ENCODE peak calls at places on chromosomes 4 and X, in five cellular contexts. I is choroid plexus epithelial cell, N is AG09309, A is body of pancreas, L is heart left ventricle. P is an unnamed sample.
A peak's percentile ranks its signal among the peaks of the same experiment; 100 is the strongest.

GRCh38 chrX:31036895-31037294 is 34.9 kb downstream of the FTHL17 start:
- DNase-seq in N (peak; percentile 11), L (peak; percentile 28), I (peak; percentile 68), A (peak; percentile 46), P (no peak)

GRCh38 chr4:87213425-87213824 is 7.0 kb downstream of the KLHL8 start:
- DNase-seq in L (no peak), N (no peak), I (peak; percentile 71), A (no peak), P (peak; percentile 63)

GRCh38 chr4:150224896-150225591 is 146.8 kb downstream of the DCLK2 start:
- DNase-seq in N (peak; percentile 95), A (no peak), L (no peak), I (peak; percentile 99), P (no peak)

GRCh38 chr4:7398104-7398423 is 36.7 kb downstream of the PSAPL1 start:
- DNase-seq in N (no peak), I (peak; percentile 60), A (peak; percentile 29), L (peak; percentile 53), P (peak; percentile 47)

GRCh38 chr4:105601406-105601805 is 49.0 kb downstream of the ARHGEF38 start:
- DNase-seq in I (no peak), N (no peak), A (no peak), L (no peak), P (no peak)

GRCh38 chr4:150145090-150145949 is 67.1 kb downstream of the DCLK2 start:
- DNase-seq in I (no peak), A (no peak), N (no peak), L (no peak), P (no peak)

GRCh38 chrX:13487731-13488505 is 81.5 kb upstream of the EGFL6 start:
- DNase-seq in I (peak; percentile 92), N (peak; percentile 87), L (peak; percentile 23), A (peak; percentile 45), P (peak; percentile 45)

GRCh38 chr4:174318829-174319764 is 35.4 kb downstream of the CEP44 start:
- DNase-seq in A (no peak), N (no peak), I (peak; percentile 66), L (no peak), P (no peak)

GRCh38 chr4:75502671-75503070 is 11.5 kb downstream of the RCHY1 start:
- DNase-seq in A (no peak), L (no peak), I (no peak), N (no peak), P (no peak)

GRCh38 chrX:137915466-137915865 is 349.5 kb downstream of the ZIC3 start:
- DNase-seq in L (no peak), A (no peak), N (no peak), I (no peak), P (no peak)

GRCh38 chr4:177109769-177110168 is 199.9 kb upstream of the NEIL3 start:
- DNase-seq in N (no peak), A (no peak), L (no peak), I (no peak), P (no peak)

GRCh38 chrX:3244203-3244743 is 102.2 kb downstream of the MXRA5 start:
- DNase-seq in A (no peak), N (peak; percentile 73), I (peak; percentile 80), L (no peak), P (peak; percentile 73)

GRCh38 chr4:39407584-39407885 is 805 bp downstream of the KLB start:
- DNase-seq in A (no peak), N (no peak), I (no peak), L (no peak), P (no peak)

GRCh38 chr4:173332963-173333657 is 1.0 kb downstream of the HMGB2 start:
- DNase-seq in A (no peak), I (peak; percentile 16), L (no peak), N (no peak), P (no peak)

GRCh38 chr4:82437285-82438005 is 7.1 kb downstream of the ENOPH1 start:
- DNase-seq in A (no peak), I (peak; percentile 57), N (no peak), L (no peak), P (no peak)

GRCh38 chr4:101792056-101792575 is 1.6 kb downstream of the BANK1 start:
- DNase-seq in A (no peak), I (peak; percentile 3), L (no peak), N (no peak), P (no peak)

GRCh38 chr4:160026720-160027119 is 923.8 kb downstream of the RAPGEF2 start:
- DNase-seq in A (no peak), I (peak; percentile 39), N (no peak), L (no peak), P (peak; percentile 31)

GRCh38 chr4:2335729-2336101 is 73.8 kb upstream of the MXD4 start:
- DNase-seq in I (no peak), N (no peak), A (no peak), L (no peak), P (no peak)

GRCh38 chr4:132227349-132228165 is 921.5 kb upstream of the PCDH10 start:
- DNase-seq in L (no peak), N (no peak), A (peak; percentile 57), I (peak; percentile 56), P (no peak)

GRCh38 chr4:154958621-154959358 is 177.7 kb downstream of the RBM46 start:
- DNase-seq in I (peak; percentile 14), L (peak; percentile 61), N (no peak), A (peak; percentile 53), P (no peak)

GRCh38 chrX:45710081-45710801 is 509.6 kb upstream of the DIPK2B start:
- DNase-seq in A (no peak), I (peak; percentile 78), L (no peak), N (peak; percentile 93), P (no peak)

GRCh38 chrX:135328421-135329005 is 19.2 kb downstream of the ETDC start:
- DNase-seq in L (no peak), I (peak; percentile 15), N (no peak), A (no peak), P (no peak)

GRCh38 chrX:16577483-16578029 is 72.4 kb upstream of the S100G start:
- DNase-seq in A (no peak), N (no peak), I (no peak), L (no peak), P (no peak)

GRCh38 chr4:82706349-82707000 is 92.1 kb downstream of the SCD5 start:
- DNase-seq in L (no peak), N (no peak), A (peak; percentile 53), I (no peak), P (no peak)

GRCh38 chr4:109232666-109233065 is 69.8 kb downstream of the COL25A1 start:
- DNase-seq in L (no peak), A (no peak), N (no peak), I (peak; percentile 36), P (no peak)

GRCh38 chr4:14259926-14260325 is 632.4 kb upstream of the BOD1L1 start:
- DNase-seq in L (no peak), A (no peak), N (peak; percentile 10), I (no peak), P (no peak)

GRCh38 chr4:170805352-170805751 is 715.6 kb upstream of the AADAT start:
- DNase-seq in N (no peak), I (no peak), L (no peak), A (no peak), P (no peak)

GRCh38 chr4:101835121-101835904 is 44.8 kb downstream of the BANK1 start:
- DNase-seq in I (peak; percentile 81), N (peak; percentile 28), A (peak; percentile 20), L (no peak), P (peak; percentile 14)

GRCh38 chr4:84966382-84967291 is at the start of gene WDFY3:
- DNase-seq in N (peak; percentile 69), L (peak; percentile 88), I (peak; percentile 94), A (peak; percentile 78), P (peak; percentile 74)

GRCh38 chr4:159829184-159829583 is 726.3 kb downstream of the RAPGEF2 start:
- DNase-seq in I (no peak), L (no peak), A (no peak), N (no peak), P (no peak)

GRCh38 chr4:139453371-139454110 is 380 bp upstream of the RAB33B start:
- DNase-seq in N (peak; percentile 89), L (peak; percentile 98), A (peak; percentile 98), I (peak; percentile 99), P (peak; percentile 89)
- TF ChIP-seq CTCF in N (no peak), L (no peak), A (peak; percentile 24), I (peak; percentile 14), P (no peak)

GRCh38 chr4:825969-826330 is at the start of gene CPLX1:
- DNase-seq in N (no peak), L (no peak), I (no peak), A (peak; percentile 16), P (no peak)
- H3K4me3 ChIP-seq in N (no peak within 1 kb of the TSS), L (peak within 1 kb of the TSS; percentile 35), I (peak within 1 kb of the TSS; percentile 30), A (no peak within 1 kb of the TSS), P (no peak within 1 kb of the TSS)

DNA sequence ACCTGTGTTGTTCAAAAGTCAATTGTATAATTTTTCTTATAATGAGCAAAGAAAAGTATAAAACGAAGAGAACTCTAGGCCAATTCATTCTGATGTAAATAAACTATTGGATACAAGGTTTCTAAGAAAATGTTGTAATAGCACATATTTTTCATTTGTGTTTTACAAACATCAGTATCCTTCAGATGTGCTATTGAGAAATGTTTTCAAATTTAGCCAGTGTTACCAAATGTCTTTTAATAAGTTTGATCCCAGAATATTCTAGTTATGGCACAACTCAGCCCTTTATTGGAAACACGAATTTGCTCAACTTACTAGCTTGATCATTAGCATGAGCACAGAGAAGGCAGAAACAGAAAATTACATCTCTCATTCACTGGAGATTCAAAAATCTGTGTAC is 319.3 kb downstream of the IL15 start:
- DNase-seq in I (no peak), N (no peak), A (no peak), L (no peak), P (no peak)
- TF ChIP-seq CTCF in I (no peak), N (no peak), A (no peak), L (no peak), P (no peak)

DNA sequence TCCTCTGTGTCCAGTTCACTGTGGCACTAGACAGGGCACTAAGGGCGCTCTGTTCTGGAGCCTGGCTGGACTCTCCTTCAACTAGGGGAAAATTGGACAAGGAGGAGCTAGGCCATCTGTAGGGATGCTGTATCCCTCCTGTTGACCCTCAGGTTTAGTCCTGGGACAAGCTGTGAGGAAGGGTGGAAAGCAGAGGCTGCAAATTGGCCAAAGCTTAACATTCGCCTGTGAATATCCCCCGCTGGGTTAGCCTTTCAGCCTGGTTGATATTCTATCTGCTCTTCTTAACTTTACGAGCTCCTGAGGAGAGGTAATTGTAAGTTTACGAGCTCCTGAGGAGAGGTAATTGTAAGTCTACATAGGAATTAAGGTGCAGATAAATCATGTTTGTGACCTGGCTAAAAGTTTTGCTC is 64.3 kb upstream of the ENPEP start:
- DNase-seq in N (no peak), I (no peak), L (no peak), A (no peak), P (no peak)
- H3K4me3 ChIP-seq in N (no peak overlapping the region), I (no peak overlapping the region), L (no peak overlapping the region), A (no peak overlapping the region), P (no peak overlapping the region)

GRCh38 chrX:119007189-119007770 is 32.9 kb downstream of the LONRF3 start:
- DNase-seq in N (no peak), A (no peak), I (no peak), L (no peak), P (no peak)

GRCh38 chrX:119009071-119009470 is 34.7 kb downstream of the LONRF3 start:
- DNase-seq in N (no peak), L (no peak), A (no peak), I (no peak), P (no peak)

GRCh38 chrX:119010491-119010890 is 36.1 kb downstream of the LONRF3 start:
- DNase-seq in I (no peak), N (no peak), A (no peak), L (no peak), P (no peak)

GRCh38 chrX:119004920-119005524 is 30.6 kb downstream of the LONRF3 start:
- DNase-seq in N (no peak), I (peak; percentile 61), A (peak; percentile 45), L (peak; percentile 25), P (no peak)

GRCh38 chrX:119008122-119008744 is 33.8 kb downstream of the LONRF3 start:
- DNase-seq in I (peak; percentile 55), N (no peak), A (peak; percentile 25), L (no peak), P (no peak)
- TF ChIP-seq CTCF in I (peak; percentile 73), N (peak; percentile 77), A (peak; percentile 36), L (peak; percentile 64), P (peak; percentile 66)